ENCODE peak calls at places on chromosomes 4 and X, in seven cellular contexts. One of them, this sample, is unnamed.

GRCh38 chr4:38177035-38177791 is 217.0 kb downstream of the PTTG2 start:
- DNase-seq in CD8-positive, alpha-beta T cell: peak
- DNase-seq in cardiac fibroblast: peak
- DNase-seq in Peyer's patch: no peak
- DNase-seq in fibroblast of lung: peak
- DNase-seq in GM13977: peak
- DNase-seq in upper lobe of left lung: no peak
- DNase-seq in this sample: peak

GRCh38 chrX:8724176-8724757 is 7.7 kb downstream of the ANOS1 start:
- DNase-seq in CD8-positive, alpha-beta T cell: no peak
- DNase-seq in cardiac fibroblast: peak
- DNase-seq in Peyer's patch: no peak
- DNase-seq in fibroblast of lung: no peak
- DNase-seq in GM13977: no peak
- DNase-seq in upper lobe of left lung: no peak
- DNase-seq in this sample: no peak

GRCh38 chr4:144831971-144832370 is 186.0 kb downstream of the HHIP start:
- DNase-seq in CD8-positive, alpha-beta T cell: no peak
- DNase-seq in cardiac fibroblast: peak
- DNase-seq in Peyer's patch: no peak
- DNase-seq in fibroblast of lung: no peak
- DNase-seq in GM13977: no peak
- DNase-seq in upper lobe of left lung: no peak
- DNase-seq in this sample: no peak

GRCh38 chrX:141904262-141904661 is 568 bp downstream of the MAGEC1 start:
- DNase-seq in CD8-positive, alpha-beta T cell: no peak
- DNase-seq in cardiac fibroblast: no peak
- DNase-seq in Peyer's patch: no peak
- DNase-seq in fibroblast of lung: no peak
- DNase-seq in GM13977: no peak
- DNase-seq in upper lobe of left lung: peak
- DNase-seq in this sample: no peak

GRCh38 chr4:135382280-135382679 is 1180.7 kb upstream of the PABPC4L start:
- DNase-seq in CD8-positive, alpha-beta T cell: no peak
- DNase-seq in cardiac fibroblast: no peak
- DNase-seq in Peyer's patch: no peak
- DNase-seq in fibroblast of lung: no peak
- DNase-seq in GM13977: no peak
- DNase-seq in upper lobe of left lung: peak
- DNase-seq in this sample: no peak

GRCh38 chrX:44570524-44570923 is 27.9 kb upstream of the FUNDC1 start:
- DNase-seq in CD8-positive, alpha-beta T cell: no peak
- DNase-seq in cardiac fibroblast: peak
- DNase-seq in Peyer's patch: no peak
- DNase-seq in fibroblast of lung: peak
- DNase-seq in GM13977: no peak
- DNase-seq in upper lobe of left lung: no peak
- DNase-seq in this sample: no peak

GRCh38 chrX:10506781-10507180 is 113.6 kb downstream of the MID1 start:
- DNase-seq in CD8-positive, alpha-beta T cell: no peak
- DNase-seq in cardiac fibroblast: no peak
- DNase-seq in Peyer's patch: no peak
- DNase-seq in fibroblast of lung: no peak
- DNase-seq in GM13977: no peak
- DNase-seq in upper lobe of left lung: no peak
- DNase-seq in this sample: no peak

GRCh38 chr4:9758641-9759317 is 22.7 kb upstream of the DRD5 start:
- DNase-seq in CD8-positive, alpha-beta T cell: no peak
- DNase-seq in cardiac fibroblast: no peak
- DNase-seq in Peyer's patch: no peak
- DNase-seq in fibroblast of lung: no peak
- DNase-seq in GM13977: no peak
- DNase-seq in upper lobe of left lung: peak
- DNase-seq in this sample: no peak

GRCh38 chrX:7270018-7270417 is 122.1 kb upstream of the PUDP start:
- DNase-seq in CD8-positive, alpha-beta T cell: no peak
- DNase-seq in cardiac fibroblast: no peak
- DNase-seq in Peyer's patch: no peak
- DNase-seq in fibroblast of lung: peak
- DNase-seq in GM13977: no peak
- DNase-seq in upper lobe of left lung: no peak
- DNase-seq in this sample: no peak

DNA sequence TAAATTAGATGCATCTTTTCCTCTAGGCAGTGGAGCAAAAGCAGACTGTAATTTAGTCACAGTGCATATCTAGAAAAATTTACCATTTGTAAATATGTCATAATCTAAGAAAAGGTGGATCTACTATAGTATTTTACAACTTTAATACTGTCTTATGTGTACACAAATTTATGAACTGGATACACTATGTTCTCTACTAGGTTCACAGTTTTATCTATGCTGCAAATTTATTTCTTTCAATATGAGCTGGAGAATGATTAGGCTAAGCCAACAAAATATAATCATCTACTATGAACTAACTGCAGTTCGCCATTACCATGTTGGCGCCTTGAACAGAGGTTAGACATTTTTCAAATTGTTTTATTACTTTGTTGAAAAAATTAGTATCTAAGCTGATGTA is 372.6 kb upstream of the NDST3 start:
- DNase-seq in CD8-positive, alpha-beta T cell: no peak
- DNase-seq in cardiac fibroblast: no peak
- DNase-seq in Peyer's patch: no peak
- DNase-seq in fibroblast of lung: no peak
- DNase-seq in GM13977: no peak
- DNase-seq in upper lobe of left lung: no peak
- DNase-seq in this sample: no peak
- TF ChIP-seq CTCF in CD8-positive, alpha-beta T cell: no peak
- TF ChIP-seq CTCF in cardiac fibroblast: no peak
- TF ChIP-seq CTCF in Peyer's patch: no peak
- TF ChIP-seq CTCF in fibroblast of lung: no peak
- TF ChIP-seq CTCF in GM13977: no peak
- TF ChIP-seq CTCF in upper lobe of left lung: no peak
- TF ChIP-seq CTCF in this sample: no peak

GRCh38 chr4:105714071-105714521 is 5.5 kb downstream of the GSTCD start:
- DNase-seq in CD8-positive, alpha-beta T cell: no peak
- DNase-seq in cardiac fibroblast: no peak
- DNase-seq in Peyer's patch: no peak
- DNase-seq in fibroblast of lung: peak
- DNase-seq in GM13977: peak
- DNase-seq in upper lobe of left lung: no peak
- DNase-seq in this sample: peak

GRCh38 chr4:105719214-105719613 is 10.6 kb downstream of the GSTCD start:
- DNase-seq in CD8-positive, alpha-beta T cell: no peak
- DNase-seq in cardiac fibroblast: no peak
- DNase-seq in Peyer's patch: no peak
- DNase-seq in fibroblast of lung: no peak
- DNase-seq in GM13977: no peak
- DNase-seq in upper lobe of left lung: no peak
- DNase-seq in this sample: no peak

GRCh38 chr4:105712766-105713165 is 4.2 kb downstream of the GSTCD start:
- DNase-seq in CD8-positive, alpha-beta T cell: no peak
- DNase-seq in cardiac fibroblast: no peak
- DNase-seq in Peyer's patch: no peak
- DNase-seq in fibroblast of lung: peak
- DNase-seq in GM13977: no peak
- DNase-seq in upper lobe of left lung: no peak
- DNase-seq in this sample: no peak

GRCh38 chr4:105714932-105715331 is 6.3 kb downstream of the GSTCD start:
- DNase-seq in CD8-positive, alpha-beta T cell: no peak
- DNase-seq in cardiac fibroblast: no peak
- DNase-seq in Peyer's patch: no peak
- DNase-seq in fibroblast of lung: peak
- DNase-seq in GM13977: no peak
- DNase-seq in upper lobe of left lung: no peak
- DNase-seq in this sample: no peak

DNA sequence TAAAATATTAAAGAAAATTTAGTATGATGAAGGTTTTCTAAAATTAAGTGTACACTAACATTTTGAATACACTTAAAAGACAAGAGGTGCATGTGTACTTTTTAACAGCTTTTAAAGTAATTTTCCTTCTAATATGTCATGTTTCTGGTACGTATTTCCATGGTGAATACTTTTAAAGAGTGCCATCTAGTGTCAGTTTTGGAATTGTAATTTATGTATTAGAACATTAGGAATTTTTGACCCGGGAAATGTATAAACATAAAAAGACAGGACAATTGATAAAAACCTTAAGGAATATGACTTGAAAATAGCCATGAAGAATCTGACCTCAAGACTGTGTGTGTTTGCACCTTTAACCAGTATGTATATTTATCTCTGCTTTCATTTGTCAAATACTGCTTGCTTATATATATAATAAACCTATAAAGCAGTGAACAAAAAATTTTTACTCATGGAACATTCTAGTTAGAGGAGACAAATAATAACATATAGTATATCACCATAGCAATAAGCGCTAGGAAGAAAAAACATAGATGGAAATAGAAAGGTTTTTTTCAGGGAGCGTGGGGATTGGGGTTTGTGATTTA is 7.2 kb downstream of the GSTCD start:
- DNase-seq in CD8-positive, alpha-beta T cell: no peak
- DNase-seq in cardiac fibroblast: peak
- DNase-seq in Peyer's patch: no peak
- DNase-seq in fibroblast of lung: peak
- DNase-seq in GM13977: no peak
- DNase-seq in upper lobe of left lung: no peak
- DNase-seq in this sample: no peak
- TF ChIP-seq CTCF in CD8-positive, alpha-beta T cell: peak
- TF ChIP-seq CTCF in cardiac fibroblast: peak
- TF ChIP-seq CTCF in Peyer's patch: peak
- TF ChIP-seq CTCF in fibroblast of lung: peak
- TF ChIP-seq CTCF in GM13977: peak
- TF ChIP-seq CTCF in upper lobe of left lung: peak
- TF ChIP-seq CTCF in this sample: no peak

GRCh38 chr4:167233523-167234387 is 539 bp downstream of the SPOCK3 start:
- DNase-seq in CD8-positive, alpha-beta T cell: no peak
- DNase-seq in cardiac fibroblast: peak
- DNase-seq in Peyer's patch: no peak
- DNase-seq in fibroblast of lung: peak
- DNase-seq in GM13977: peak
- DNase-seq in upper lobe of left lung: peak
- DNase-seq in this sample: peak
- TF ChIP-seq CTCF in CD8-positive, alpha-beta T cell: no peak
- TF ChIP-seq CTCF in cardiac fibroblast: no peak
- TF ChIP-seq CTCF in Peyer's patch: no peak
- TF ChIP-seq CTCF in fibroblast of lung: peak
- TF ChIP-seq CTCF in GM13977: no peak
- TF ChIP-seq CTCF in upper lobe of left lung: no peak
- TF ChIP-seq CTCF in this sample: no peak

GRCh38 chr4:169283114-169283509 is 12.4 kb upstream of the SH3RF1 start:
- DNase-seq in CD8-positive, alpha-beta T cell: no peak
- DNase-seq in cardiac fibroblast: peak
- DNase-seq in Peyer's patch: no peak
- DNase-seq in fibroblast of lung: peak
- DNase-seq in GM13977: no peak
- DNase-seq in upper lobe of left lung: no peak
- DNase-seq in this sample: no peak

GRCh38 chr4:169282429-169283113 is 11.8 kb upstream of the SH3RF1 start:
- DNase-seq in CD8-positive, alpha-beta T cell: no peak
- DNase-seq in cardiac fibroblast: no peak
- DNase-seq in Peyer's patch: no peak
- DNase-seq in fibroblast of lung: no peak
- DNase-seq in GM13977: no peak
- DNase-seq in upper lobe of left lung: no peak
- DNase-seq in this sample: no peak

GRCh38 chr4:169286562-169287301 is 16.0 kb upstream of the SH3RF1 start:
- DNase-seq in CD8-positive, alpha-beta T cell: no peak
- DNase-seq in cardiac fibroblast: no peak
- DNase-seq in Peyer's patch: no peak
- DNase-seq in fibroblast of lung: peak
- DNase-seq in GM13977: no peak
- DNase-seq in upper lobe of left lung: no peak
- DNase-seq in this sample: no peak
- TF ChIP-seq CTCF in CD8-positive, alpha-beta T cell: no peak
- TF ChIP-seq CTCF in cardiac fibroblast: peak
- TF ChIP-seq CTCF in Peyer's patch: no peak
- TF ChIP-seq CTCF in fibroblast of lung: peak
- TF ChIP-seq CTCF in GM13977: no peak
- TF ChIP-seq CTCF in upper lobe of left lung: no peak
- TF ChIP-seq CTCF in this sample: no peak

GRCh38 chrX:72554448-72555140 is 18.0 kb downstream of the HDAC8 start:
- DNase-seq in CD8-positive, alpha-beta T cell: no peak
- DNase-seq in cardiac fibroblast: no peak
- DNase-seq in Peyer's patch: peak
- DNase-seq in fibroblast of lung: no peak
- DNase-seq in GM13977: no peak
- DNase-seq in upper lobe of left lung: peak
- DNase-seq in this sample: no peak
- TF ChIP-seq CTCF in CD8-positive, alpha-beta T cell: no peak
- TF ChIP-seq CTCF in cardiac fibroblast: no peak
- TF ChIP-seq CTCF in Peyer's patch: no peak
- TF ChIP-seq CTCF in fibroblast of lung: no peak
- TF ChIP-seq CTCF in GM13977: peak
- TF ChIP-seq CTCF in upper lobe of left lung: no peak
- TF ChIP-seq CTCF in this sample: no peak

GRCh38 chrX:78517124-78517523 is 142.0 kb downstream of the RTL3 start:
- DNase-seq in CD8-positive, alpha-beta T cell: peak
- DNase-seq in cardiac fibroblast: no peak
- DNase-seq in Peyer's patch: no peak
- DNase-seq in fibroblast of lung: no peak
- DNase-seq in GM13977: peak
- DNase-seq in upper lobe of left lung: no peak
- DNase-seq in this sample: peak

GRCh38 chrX:78513996-78514745 is 145.0 kb downstream of the RTL3 start:
- DNase-seq in CD8-positive, alpha-beta T cell: no peak
- DNase-seq in cardiac fibroblast: no peak
- DNase-seq in Peyer's patch: no peak
- DNase-seq in fibroblast of lung: no peak
- DNase-seq in GM13977: no peak
- DNase-seq in upper lobe of left lung: no peak
- DNase-seq in this sample: no peak

GRCh38 chrX:78514852-78515251 is 144.3 kb downstream of the RTL3 start:
- DNase-seq in CD8-positive, alpha-beta T cell: no peak
- DNase-seq in cardiac fibroblast: no peak
- DNase-seq in Peyer's patch: no peak
- DNase-seq in fibroblast of lung: no peak
- DNase-seq in GM13977: no peak
- DNase-seq in upper lobe of left lung: no peak
- DNase-seq in this sample: no peak
- TF ChIP-seq CTCF in CD8-positive, alpha-beta T cell: no peak
- TF ChIP-seq CTCF in cardiac fibroblast: no peak
- TF ChIP-seq CTCF in Peyer's patch: no peak
- TF ChIP-seq CTCF in fibroblast of lung: no peak
- TF ChIP-seq CTCF in GM13977: peak
- TF ChIP-seq CTCF in upper lobe of left lung: no peak
- TF ChIP-seq CTCF in this sample: no peak